ENCODE peak calls at places on chromosomes 2 and 18, in six cellular contexts. One of them, this sample, is unnamed.

GRCh38 chr18:3328522-3328921 is 66.6 kb downstream of the MYL12B start:
- DNase-seq in stomach: no peak
- DNase-seq in A549: no peak
- DNase-seq in DND-41: no peak
- DNase-seq in cardiac muscle cell: no peak
- DNase-seq in fibroblast of lung: no peak
- DNase-seq in this sample: no peak

GRCh38 chr2:48249093-48249492 is 280.9 kb upstream of the STON1 start:
- DNase-seq in stomach: no peak
- DNase-seq in A549: no peak
- DNase-seq in DND-41: no peak
- DNase-seq in cardiac muscle cell: peak
- DNase-seq in fibroblast of lung: peak
- DNase-seq in this sample: no peak

GRCh38 chr2:12759248-12759647 is 42.5 kb downstream of the TRIB2 start:
- DNase-seq in stomach: no peak
- DNase-seq in A549: no peak
- DNase-seq in DND-41: no peak
- DNase-seq in cardiac muscle cell: peak
- DNase-seq in fibroblast of lung: peak
- DNase-seq in this sample: no peak

GRCh38 chr2:205989291-205990071 is 96.5 kb downstream of the INO80D start:
- DNase-seq in stomach: no peak
- DNase-seq in A549: no peak
- DNase-seq in DND-41: no peak
- DNase-seq in cardiac muscle cell: peak
- DNase-seq in fibroblast of lung: no peak
- DNase-seq in this sample: no peak

GRCh38 chr2:1593371-1594205 is 150.7 kb downstream of the PXDN start:
- DNase-seq in stomach: no peak
- DNase-seq in A549: peak
- DNase-seq in DND-41: peak
- DNase-seq in cardiac muscle cell: peak
- DNase-seq in fibroblast of lung: peak
- DNase-seq in this sample: no peak

GRCh38 chr2:196160101-196160500 is 11.3 kb downstream of the STK17B start:
- DNase-seq in stomach: no peak
- DNase-seq in A549: no peak
- DNase-seq in DND-41: peak
- DNase-seq in cardiac muscle cell: peak
- DNase-seq in fibroblast of lung: peak
- DNase-seq in this sample: peak

GRCh38 chr2:173750332-173750731 is 214.8 kb downstream of the SP3 start:
- DNase-seq in stomach: no peak
- DNase-seq in A549: no peak
- DNase-seq in DND-41: no peak
- DNase-seq in cardiac muscle cell: peak
- DNase-seq in fibroblast of lung: peak
- DNase-seq in this sample: no peak

GRCh38 chr2:2321250-2321545 is 9.9 kb downstream of the MYT1L start:
- DNase-seq in stomach: no peak
- DNase-seq in A549: no peak
- DNase-seq in DND-41: no peak
- DNase-seq in cardiac muscle cell: no peak
- DNase-seq in fibroblast of lung: no peak
- DNase-seq in this sample: no peak

GRCh38 chr2:168717790-168718502 is 84.5 kb upstream of the NOSTRIN start:
- DNase-seq in stomach: no peak
- DNase-seq in A549: no peak
- DNase-seq in DND-41: peak
- DNase-seq in cardiac muscle cell: no peak
- DNase-seq in fibroblast of lung: peak
- DNase-seq in this sample: no peak

GRCh38 chr2:5520352-5520996 is 171.7 kb upstream of the SOX11 start:
- DNase-seq in stomach: no peak
- DNase-seq in A549: no peak
- DNase-seq in DND-41: no peak
- DNase-seq in cardiac muscle cell: no peak
- DNase-seq in fibroblast of lung: peak
- DNase-seq in this sample: no peak

GRCh38 chr18:35010983-35011382 is 30.2 kb upstream of the MAPRE2 start:
- DNase-seq in stomach: no peak
- DNase-seq in A549: no peak
- DNase-seq in DND-41: no peak
- DNase-seq in cardiac muscle cell: peak
- DNase-seq in fibroblast of lung: peak
- DNase-seq in this sample: no peak

GRCh38 chr2:198374375-198375072 is 570.1 kb downstream of the PLCL1 start:
- DNase-seq in stomach: no peak
- DNase-seq in A549: peak
- DNase-seq in DND-41: peak
- DNase-seq in cardiac muscle cell: peak
- DNase-seq in fibroblast of lung: peak
- DNase-seq in this sample: peak

GRCh38 chr18:34710430-34711386 is 610 bp downstream of the DTNA start:
- DNase-seq in stomach: no peak
- DNase-seq in A549: no peak
- DNase-seq in DND-41: no peak
- DNase-seq in cardiac muscle cell: peak
- DNase-seq in fibroblast of lung: peak
- DNase-seq in this sample: no peak

GRCh38 chr2:70561893-70562292 is 8.3 kb upstream of the TGFA start:
- DNase-seq in stomach: no peak
- DNase-seq in A549: no peak
- DNase-seq in DND-41: no peak
- DNase-seq in cardiac muscle cell: no peak
- DNase-seq in fibroblast of lung: peak
- DNase-seq in this sample: no peak

GRCh38 chr2:237434916-237435315 is 21.0 kb upstream of the COL6A3 start:
- DNase-seq in stomach: no peak
- DNase-seq in A549: no peak
- DNase-seq in DND-41: peak
- DNase-seq in cardiac muscle cell: peak
- DNase-seq in fibroblast of lung: peak
- DNase-seq in this sample: no peak

GRCh38 chr2:121699421-121700328 is 37.0 kb downstream of the NIFK start:
- DNase-seq in stomach: peak
- DNase-seq in A549: peak
- DNase-seq in DND-41: peak
- DNase-seq in cardiac muscle cell: peak
- DNase-seq in fibroblast of lung: peak
- DNase-seq in this sample: peak

GRCh38 chr2:95024960-95025405 is 525 bp upstream of the MAL start:
- DNase-seq in stomach: no peak
- DNase-seq in A549: no peak
- DNase-seq in DND-41: peak
- DNase-seq in cardiac muscle cell: no peak
- DNase-seq in fibroblast of lung: no peak
- DNase-seq in this sample: no peak
- H3K4me3 ChIP-seq in stomach: peak
- H3K4me3 ChIP-seq in A549: peak
- H3K4me3 ChIP-seq in DND-41: peak
- H3K4me3 ChIP-seq in cardiac muscle cell: peak
- H3K4me3 ChIP-seq in fibroblast of lung: no peak
- H3K4me3 ChIP-seq in this sample: no peak

GRCh38 chr2:176826356-176826755 is 386.2 kb upstream of the HNRNPA3 start:
- DNase-seq in stomach: no peak
- DNase-seq in A549: no peak
- DNase-seq in DND-41: no peak
- DNase-seq in cardiac muscle cell: no peak
- DNase-seq in fibroblast of lung: no peak
- DNase-seq in this sample: no peak

GRCh38 chr2:176827269-176827668 is 385.3 kb upstream of the HNRNPA3 start:
- DNase-seq in stomach: no peak
- DNase-seq in A549: no peak
- DNase-seq in DND-41: no peak
- DNase-seq in cardiac muscle cell: no peak
- DNase-seq in fibroblast of lung: no peak
- DNase-seq in this sample: no peak

GRCh38 chr2:176832086-176832485 is 380.5 kb upstream of the HNRNPA3 start:
- DNase-seq in stomach: no peak
- DNase-seq in A549: no peak
- DNase-seq in DND-41: no peak
- DNase-seq in cardiac muscle cell: no peak
- DNase-seq in fibroblast of lung: no peak
- DNase-seq in this sample: no peak

DNA sequence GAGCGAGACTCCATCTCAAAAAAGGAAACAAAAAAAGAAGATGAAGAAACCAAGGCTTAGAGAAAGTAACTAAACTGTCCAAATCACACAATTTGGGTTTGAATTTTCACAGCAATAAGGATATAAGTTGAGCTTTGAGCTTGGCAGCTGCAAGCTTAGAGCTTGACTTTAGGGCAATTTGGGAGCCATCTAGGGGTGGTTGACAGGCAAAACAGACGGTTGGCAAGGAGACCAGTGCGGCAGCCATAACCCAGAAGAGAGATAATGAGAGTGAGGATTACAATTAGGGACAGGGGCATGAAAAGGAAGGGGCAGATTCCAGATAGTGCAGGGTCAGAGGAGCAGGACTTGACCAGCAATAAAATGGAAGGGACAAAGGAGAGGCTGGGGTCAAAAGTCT is 382.2 kb upstream of the HNRNPA3 start:
- DNase-seq in stomach: no peak
- DNase-seq in A549: no peak
- DNase-seq in DND-41: no peak
- DNase-seq in cardiac muscle cell: no peak
- DNase-seq in fibroblast of lung: no peak
- DNase-seq in this sample: no peak
- TF ChIP-seq CTCF in stomach: no peak
- TF ChIP-seq CTCF in A549: no peak
- TF ChIP-seq CTCF in DND-41: peak
- TF ChIP-seq CTCF in cardiac muscle cell: no peak
- TF ChIP-seq CTCF in fibroblast of lung: no peak
- TF ChIP-seq CTCF in this sample: no peak

GRCh38 chr18:57668021-57668420 is 46.4 kb upstream of the NARS1 start:
- DNase-seq in stomach: no peak
- DNase-seq in A549: no peak
- DNase-seq in DND-41: no peak
- DNase-seq in cardiac muscle cell: no peak
- DNase-seq in fibroblast of lung: no peak
- DNase-seq in this sample: no peak

GRCh38 chr18:57670046-57670445 is 48.4 kb upstream of the NARS1 start:
- DNase-seq in stomach: no peak
- DNase-seq in A549: no peak
- DNase-seq in DND-41: no peak
- DNase-seq in cardiac muscle cell: no peak
- DNase-seq in fibroblast of lung: no peak
- DNase-seq in this sample: no peak

GRCh38 chr18:57664600-57665165 is 43.0 kb upstream of the NARS1 start:
- DNase-seq in stomach: no peak
- DNase-seq in A549: no peak
- DNase-seq in DND-41: no peak
- DNase-seq in cardiac muscle cell: no peak
- DNase-seq in fibroblast of lung: no peak
- DNase-seq in this sample: no peak

GRCh38 chr18:57660961-57661360 is 39.3 kb upstream of the NARS1 start:
- DNase-seq in stomach: no peak
- DNase-seq in A549: no peak
- DNase-seq in DND-41: no peak
- DNase-seq in cardiac muscle cell: peak
- DNase-seq in fibroblast of lung: peak
- DNase-seq in this sample: no peak

DNA sequence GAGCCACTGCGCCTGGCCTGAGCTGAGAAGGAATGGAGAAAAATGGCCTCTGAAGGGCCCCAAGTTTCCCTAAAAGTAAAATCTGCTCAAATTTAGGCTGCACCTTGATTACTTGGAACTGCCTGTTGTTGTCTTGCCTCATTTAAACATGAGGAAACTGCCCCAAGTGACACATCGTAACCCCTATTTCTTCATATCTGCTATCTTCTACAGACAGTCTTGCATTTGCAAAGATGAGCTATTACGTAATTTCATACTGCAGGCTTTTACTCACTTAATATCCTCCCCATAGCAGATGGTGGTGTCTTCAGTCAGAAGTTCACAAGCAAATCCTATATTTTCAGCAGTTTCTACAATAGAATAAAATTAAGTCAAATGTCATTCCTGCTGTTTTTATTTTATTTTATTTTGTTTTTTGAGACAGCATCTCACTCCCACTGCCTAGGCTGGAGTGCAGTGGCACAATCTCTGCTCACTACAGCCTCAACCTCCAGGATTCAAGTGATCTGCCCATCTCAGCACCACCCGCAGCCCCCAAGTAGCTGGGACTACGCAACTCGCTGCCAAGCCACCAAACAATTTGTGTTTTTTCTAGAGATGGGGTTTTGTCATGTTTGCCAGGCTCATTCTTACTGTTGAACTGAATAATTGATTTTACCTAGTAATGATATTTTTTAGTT is 45.3 kb upstream of the NARS1 start:
- DNase-seq in stomach: no peak
- DNase-seq in A549: no peak
- DNase-seq in DND-41: no peak
- DNase-seq in cardiac muscle cell: peak
- DNase-seq in fibroblast of lung: peak
- DNase-seq in this sample: no peak
- H3K27ac ChIP-seq in stomach: peak
- H3K27ac ChIP-seq in A549: peak
- H3K27ac ChIP-seq in DND-41: no peak
- H3K27ac ChIP-seq in cardiac muscle cell: no peak
- H3K27ac ChIP-seq in fibroblast of lung: no peak
- H3K27ac ChIP-seq in this sample: peak

DNA sequence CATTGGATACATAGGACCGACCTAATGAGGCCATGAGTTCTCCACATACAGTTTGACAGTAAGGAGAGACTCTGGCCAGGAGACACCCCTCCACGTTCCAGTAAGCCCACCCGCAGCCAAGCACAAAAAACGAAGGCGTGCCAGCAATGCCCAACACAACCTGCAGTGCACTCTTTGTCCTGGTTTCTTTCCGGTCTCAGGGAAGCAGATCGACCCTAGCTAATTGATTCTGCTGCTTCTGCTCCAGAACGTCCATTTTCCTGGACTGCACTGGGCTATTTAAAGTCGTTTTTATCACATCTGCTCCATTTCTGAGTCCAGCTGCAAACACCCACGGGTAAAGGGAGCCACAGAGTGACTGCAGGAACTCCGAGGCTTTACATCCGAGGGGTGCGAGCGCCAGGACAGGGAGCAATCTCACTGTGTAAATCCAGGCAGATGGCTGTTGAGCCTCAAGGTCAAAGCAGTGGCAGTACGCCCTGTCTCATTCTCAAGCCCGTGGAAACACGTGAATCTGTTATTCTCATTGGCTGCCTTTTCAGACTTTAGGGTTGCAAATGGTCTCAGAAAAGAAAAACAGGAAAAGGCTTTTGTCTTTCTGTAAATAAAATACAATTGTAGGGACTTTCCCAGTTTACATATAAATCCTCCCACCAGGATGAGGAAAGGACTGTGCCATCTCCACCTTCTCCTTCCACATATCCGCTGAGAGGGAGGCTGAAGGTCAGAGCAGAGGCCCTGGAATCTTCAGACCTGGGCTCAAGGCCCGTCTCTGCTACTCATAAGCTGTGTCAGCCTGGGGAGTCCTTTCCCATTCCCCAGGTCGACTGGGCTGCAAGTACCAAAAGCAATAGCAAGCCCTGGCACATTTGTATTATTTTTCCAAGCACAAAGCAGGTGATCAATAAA is 40.7 kb downstream of the TMEM163 start:
- DNase-seq in stomach: no peak
- DNase-seq in A549: no peak
- DNase-seq in DND-41: no peak
- DNase-seq in cardiac muscle cell: no peak
- DNase-seq in fibroblast of lung: no peak
- DNase-seq in this sample: no peak
- H3K4me3 ChIP-seq in stomach: no peak
- H3K4me3 ChIP-seq in A549: no peak
- H3K4me3 ChIP-seq in DND-41: no peak
- H3K4me3 ChIP-seq in cardiac muscle cell: no peak
- H3K4me3 ChIP-seq in fibroblast of lung: no peak
- H3K4me3 ChIP-seq in this sample: no peak

This sample was measured in prostate gland.